ENCODE peak calls at places on chromosomes 4 and X, in six cellular contexts. One of them, this sample, is unnamed.

GRCh38 chr4:153974452-153974851 is 185.6 kb upstream of the SFRP2 start:
- DNase-seq in stomach: no peak
- DNase-seq in Peyer's patch: no peak
- DNase-seq in A549: no peak
- DNase-seq in endothelial cell of umbilical vein: no peak
- DNase-seq in lower leg skin: no peak
- DNase-seq in this sample: no peak

GRCh38 chr4:73816814-73817213 is 19.7 kb upstream of the CXCL6 start:
- DNase-seq in Peyer's patch: no peak
- DNase-seq in stomach: no peak
- DNase-seq in A549: no peak
- DNase-seq in lower leg skin: no peak
- DNase-seq in endothelial cell of umbilical vein: peak
- DNase-seq in this sample: peak

GRCh38 chrX:135484636-135485289 is 35.7 kb upstream of the INTS6L start:
- DNase-seq in endothelial cell of umbilical vein: peak
- DNase-seq in lower leg skin: no peak
- DNase-seq in A549: no peak
- DNase-seq in stomach: no peak
- DNase-seq in Peyer's patch: no peak
- DNase-seq in this sample: peak

GRCh38 chr4:174222266-174222872 is 61.1 kb downstream of the FBXO8 start:
- DNase-seq in endothelial cell of umbilical vein: peak
- DNase-seq in A549: no peak
- DNase-seq in stomach: no peak
- DNase-seq in lower leg skin: no peak
- DNase-seq in Peyer's patch: no peak
- DNase-seq in this sample: no peak

GRCh38 chr4:169958629-169959028 is 67.6 kb downstream of the MFAP3L start:
- DNase-seq in stomach: no peak
- DNase-seq in lower leg skin: no peak
- DNase-seq in endothelial cell of umbilical vein: no peak
- DNase-seq in Peyer's patch: no peak
- DNase-seq in A549: no peak
- DNase-seq in this sample: no peak

GRCh38 chr4:142715727-142716126 is 130.4 kb downstream of the INPP4B start:
- DNase-seq in endothelial cell of umbilical vein: no peak
- DNase-seq in A549: no peak
- DNase-seq in stomach: no peak
- DNase-seq in Peyer's patch: no peak
- DNase-seq in lower leg skin: no peak
- DNase-seq in this sample: no peak

GRCh38 chrX:66728818-66729271 is 90.0 kb upstream of the EDA2R start:
- DNase-seq in Peyer's patch: peak
- DNase-seq in stomach: peak
- DNase-seq in lower leg skin: peak
- DNase-seq in A549: peak
- DNase-seq in endothelial cell of umbilical vein: peak
- DNase-seq in this sample: peak

GRCh38 chrX:14564058-14564457 is 34.7 kb downstream of the GLRA2 start:
- DNase-seq in A549: no peak
- DNase-seq in endothelial cell of umbilical vein: no peak
- DNase-seq in Peyer's patch: no peak
- DNase-seq in stomach: no peak
- DNase-seq in lower leg skin: no peak
- DNase-seq in this sample: no peak

GRCh38 chrX:386239-386767 is 404 bp downstream of the PPP2R3B start:
- DNase-seq in endothelial cell of umbilical vein: no peak
- DNase-seq in Peyer's patch: no peak
- DNase-seq in A549: no peak
- DNase-seq in lower leg skin: no peak
- DNase-seq in stomach: no peak
- DNase-seq in this sample: no peak

GRCh38 chrX:12583543-12583942 is 207.7 kb upstream of the PRPS2 start:
- DNase-seq in Peyer's patch: no peak
- DNase-seq in A549: no peak
- DNase-seq in stomach: no peak
- DNase-seq in lower leg skin: no peak
- DNase-seq in endothelial cell of umbilical vein: no peak
- DNase-seq in this sample: no peak

GRCh38 chr4:26459756-26460530 is 30.3 kb downstream of the CCKAR start:
- DNase-seq in endothelial cell of umbilical vein: no peak
- DNase-seq in stomach: no peak
- DNase-seq in Peyer's patch: no peak
- DNase-seq in A549: no peak
- DNase-seq in lower leg skin: no peak
- DNase-seq in this sample: no peak

GRCh38 chr4:55458164-55458563 is 62.4 kb downstream of the TMEM165 start:
- DNase-seq in endothelial cell of umbilical vein: no peak
- DNase-seq in Peyer's patch: no peak
- DNase-seq in A549: no peak
- DNase-seq in lower leg skin: no peak
- DNase-seq in stomach: no peak
- DNase-seq in this sample: no peak

GRCh38 chr4:45317276-45317675 is 590.9 kb upstream of the GNPDA2 start:
- DNase-seq in stomach: no peak
- DNase-seq in endothelial cell of umbilical vein: no peak
- DNase-seq in lower leg skin: no peak
- DNase-seq in A549: no peak
- DNase-seq in Peyer's patch: no peak
- DNase-seq in this sample: no peak

GRCh38 chrX:38575888-38576287 is 14.5 kb downstream of the TSPAN7 start:
- DNase-seq in lower leg skin: no peak
- DNase-seq in stomach: no peak
- DNase-seq in endothelial cell of umbilical vein: no peak
- DNase-seq in Peyer's patch: no peak
- DNase-seq in A549: no peak
- DNase-seq in this sample: no peak

GRCh38 chr4:42284030-42284429 is 113.3 kb upstream of the SHISA3 start:
- DNase-seq in A549: no peak
- DNase-seq in stomach: no peak
- DNase-seq in endothelial cell of umbilical vein: no peak
- DNase-seq in Peyer's patch: no peak
- DNase-seq in lower leg skin: no peak
- DNase-seq in this sample: no peak
- TF ChIP-seq CTCF in A549: no peak
- TF ChIP-seq CTCF in stomach: no peak
- TF ChIP-seq CTCF in endothelial cell of umbilical vein: no peak
- TF ChIP-seq CTCF in Peyer's patch: no peak
- TF ChIP-seq CTCF in lower leg skin: no peak
- TF ChIP-seq CTCF in this sample: no peak

GRCh38 chr4:5706486-5707290 is 1.7 kb downstream of the EVC2 start:
- DNase-seq in stomach: no peak
- DNase-seq in endothelial cell of umbilical vein: no peak
- DNase-seq in A549: no peak
- DNase-seq in lower leg skin: no peak
- DNase-seq in Peyer's patch: no peak
- DNase-seq in this sample: no peak

GRCh38 chr4:5707366-5708133 is 809 bp downstream of the EVC2 start:
- DNase-seq in stomach: no peak
- DNase-seq in A549: no peak
- DNase-seq in endothelial cell of umbilical vein: peak
- DNase-seq in Peyer's patch: no peak
- DNase-seq in lower leg skin: no peak
- DNase-seq in this sample: no peak

GRCh38 chr4:5708829-5709680 is 696 bp upstream of the EVC2 start:
- DNase-seq in Peyer's patch: no peak
- DNase-seq in endothelial cell of umbilical vein: no peak
- DNase-seq in stomach: no peak
- DNase-seq in A549: no peak
- DNase-seq in lower leg skin: no peak
- DNase-seq in this sample: no peak

GRCh38 chr4:5710065-5710961 is 688 bp upstream of the EVC start:
- DNase-seq in endothelial cell of umbilical vein: peak
- DNase-seq in stomach: no peak
- DNase-seq in lower leg skin: no peak
- DNase-seq in Peyer's patch: no peak
- DNase-seq in A549: peak
- DNase-seq in this sample: no peak

GRCh38 chr4:5708171-5708828 is at the start of gene EVC2:
- DNase-seq in stomach: peak
- DNase-seq in lower leg skin: no peak
- DNase-seq in A549: peak
- DNase-seq in endothelial cell of umbilical vein: peak
- DNase-seq in Peyer's patch: peak
- DNase-seq in this sample: peak
- TF ChIP-seq POLR2A in stomach: no peak
- TF ChIP-seq POLR2A in lower leg skin: no peak
- TF ChIP-seq POLR2A in A549: peak
- TF ChIP-seq POLR2A in endothelial cell of umbilical vein: peak
- TF ChIP-seq POLR2A in Peyer's patch: no peak
- TF ChIP-seq POLR2A in this sample: no peak

GRCh38 chr4:41216294-41217019 is 2.1 kb upstream of the APBB2 start:
- DNase-seq in lower leg skin: peak
- DNase-seq in endothelial cell of umbilical vein: peak
- DNase-seq in Peyer's patch: peak
- DNase-seq in A549: peak
- DNase-seq in stomach: peak
- DNase-seq in this sample: peak

GRCh38 chr4:41214158-41215146 is at the start of gene APBB2:
- DNase-seq in endothelial cell of umbilical vein: peak
- DNase-seq in Peyer's patch: peak
- DNase-seq in A549: peak
- DNase-seq in lower leg skin: peak
- DNase-seq in stomach: peak
- DNase-seq in this sample: peak

GRCh38 chr4:41213563-41214157 is 682 bp downstream of the APBB2 start:
- DNase-seq in lower leg skin: no peak
- DNase-seq in endothelial cell of umbilical vein: peak
- DNase-seq in A549: peak
- DNase-seq in Peyer's patch: no peak
- DNase-seq in stomach: no peak
- DNase-seq in this sample: no peak

GRCh38 chr4:41215969-41216293 is 1.6 kb upstream of the APBB2 start:
- DNase-seq in endothelial cell of umbilical vein: peak
- DNase-seq in lower leg skin: no peak
- DNase-seq in A549: no peak
- DNase-seq in Peyer's patch: no peak
- DNase-seq in stomach: no peak
- DNase-seq in this sample: no peak

DNA sequence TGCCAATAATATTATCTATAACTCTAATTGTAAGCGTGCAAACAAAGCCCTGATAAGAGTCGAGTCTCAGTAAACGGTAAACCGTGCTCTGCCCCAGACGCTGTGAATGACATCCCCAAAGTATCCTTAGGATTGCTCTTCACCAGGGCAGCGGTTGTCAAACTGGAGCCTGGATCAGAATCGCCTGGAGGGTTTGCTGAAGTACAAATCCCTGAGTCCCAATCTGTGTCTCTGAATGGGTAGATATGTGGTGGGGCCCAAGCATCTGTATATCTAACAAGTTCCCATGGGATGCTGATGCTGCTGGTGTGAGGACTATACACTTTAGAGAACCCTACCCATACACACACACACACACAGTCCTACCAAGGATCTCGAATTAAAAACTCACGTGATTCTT is 813 bp upstream of the APBB2 start:
- DNase-seq in stomach: no peak
- DNase-seq in Peyer's patch: no peak
- DNase-seq in endothelial cell of umbilical vein: peak
- DNase-seq in A549: no peak
- DNase-seq in lower leg skin: no peak
- DNase-seq in this sample: no peak
- H3K4me3 ChIP-seq in stomach: peak
- H3K4me3 ChIP-seq in Peyer's patch: no peak
- H3K4me3 ChIP-seq in endothelial cell of umbilical vein: no peak
- H3K4me3 ChIP-seq in A549: peak
- H3K4me3 ChIP-seq in lower leg skin: no peak
- H3K4me3 ChIP-seq in this sample: peak

DNA sequence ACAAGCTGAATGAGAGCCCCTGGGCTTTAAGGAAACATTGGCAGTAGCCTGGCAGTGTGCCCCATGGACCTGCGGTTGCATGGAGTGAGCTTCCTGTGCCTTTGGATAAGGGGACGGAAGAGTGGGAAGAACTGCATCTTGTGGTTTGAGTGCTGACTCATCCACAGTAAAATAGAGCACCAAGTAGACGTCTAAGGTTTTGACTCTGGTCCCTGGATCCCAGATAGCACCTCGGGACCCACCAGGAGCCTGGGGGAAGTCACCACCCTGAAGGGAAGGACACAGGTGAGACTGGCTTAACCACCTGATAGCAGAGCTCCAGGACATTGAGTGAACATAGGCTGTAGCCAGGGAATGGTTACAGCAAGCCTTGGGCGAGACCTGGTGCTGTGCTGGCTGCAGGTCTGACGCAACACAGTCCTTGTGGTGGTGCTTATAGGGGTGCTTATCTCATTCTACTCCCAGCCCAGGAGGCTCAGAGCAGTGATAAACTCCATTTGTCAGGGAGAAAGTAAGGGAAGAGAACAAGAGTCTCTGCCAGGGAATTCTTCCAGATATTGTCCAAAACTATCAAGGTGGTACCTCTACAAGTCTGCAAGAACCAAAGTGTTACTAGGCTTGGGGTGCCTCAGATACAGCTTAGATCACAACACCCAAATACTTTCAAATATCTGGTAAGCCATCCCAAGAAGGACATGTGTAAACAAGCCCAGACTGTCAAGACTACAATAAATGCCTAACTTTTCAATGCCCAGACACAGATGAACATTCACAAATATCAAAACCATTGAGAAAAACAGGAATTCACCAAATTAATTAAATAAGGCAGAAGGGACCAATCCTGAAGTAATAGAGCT is 123.6 kb upstream of the TET2 start:
- DNase-seq in A549: no peak
- DNase-seq in lower leg skin: no peak
- DNase-seq in endothelial cell of umbilical vein: no peak
- DNase-seq in stomach: no peak
- DNase-seq in Peyer's patch: no peak
- DNase-seq in this sample: no peak
- TF ChIP-seq CTCF in A549: no peak
- TF ChIP-seq CTCF in lower leg skin: no peak
- TF ChIP-seq CTCF in endothelial cell of umbilical vein: no peak
- TF ChIP-seq CTCF in stomach: no peak
- TF ChIP-seq CTCF in Peyer's patch: no peak
- TF ChIP-seq CTCF in this sample: no peak